ENCODE peak calls at places on chromosomes 11 and 22, in nine cellular contexts. K, F, R, P, J, D, L, Q and E are unnamed samples.

GRCh38 chr11:116281173-116282160 is 491.3 kb downstream of the BUD13 start:
- DNase-seq in Q (peak; percentile 20), P (no peak), L (no peak), J (no peak), R (no peak), F (peak; percentile 36), D (no peak), K (no peak), E (no peak)

GRCh38 chr11:65552413-65552951 is 5.7 kb downstream of the LTBP3 start:
- DNase-seq in P (no peak), D (no peak), K (no peak), J (no peak), F (no peak), R (no peak), Q (no peak), L (no peak), E (no peak)

GRCh38 chr11:125451400-125452124 is 44.5 kb downstream of the FEZ1 start:
- DNase-seq in D (peak; percentile 17), Q (peak; percentile 83), P (no peak), K (no peak), J (peak; percentile 29), L (no peak), R (peak; percentile 28), F (peak; percentile 87), E (peak; percentile 83)

GRCh38 chr11:8744423-8744822 is 61.8 kb downstream of the RPL27A start:
- DNase-seq in J (peak; percentile 68), K (peak; percentile 15), R (no peak), F (no peak), Q (peak; percentile 31), P (no peak), L (no peak), D (peak; percentile 94), E (peak; percentile 52)

GRCh38 chr22:47618611-47619010 is 856.2 kb downstream of the TBC1D22A start:
- DNase-seq in Q (no peak), J (no peak), K (no peak), F (no peak), P (no peak), D (no peak), R (no peak), L (no peak), E (no peak)

GRCh38 chr11:61742391-61742790 is 10.0 kb upstream of the MYRF start:
- DNase-seq in F (no peak), J (no peak), P (no peak), K (no peak), D (peak; percentile 15), R (no peak), Q (no peak), L (no peak), E (no peak)

GRCh38 chr22:31647921-31648320 is 14.1 kb downstream of the PISD start:
- DNase-seq in R (no peak), Q (no peak), L (no peak), D (no peak), P (no peak), K (no peak), F (no peak), J (no peak), E (no peak)

GRCh38 chr22:47423861-47424820 is 661.7 kb downstream of the TBC1D22A start:
- DNase-seq in R (no peak), K (no peak), J (no peak), Q (no peak), F (no peak), D (no peak), L (no peak), P (no peak), E (no peak)

GRCh38 chr11:5476184-5476819 is 12.2 kb upstream of the OR52D1 start:
- DNase-seq in Q (peak; percentile 54), L (peak; percentile 5), J (peak; percentile 63), K (no peak), P (peak; percentile 2), F (peak; percentile 70), R (no peak), D (peak; percentile 48), E (peak; percentile 61)

GRCh38 chr22:47846206-47846605 is 1083.8 kb downstream of the TBC1D22A start:
- DNase-seq in P (no peak), J (no peak), F (no peak), K (no peak), Q (no peak), D (no peak), R (no peak), L (no peak), E (no peak)

GRCh38 chr11:117519170-117519569 is 191.5 kb downstream of the CEP164 start:
- DNase-seq in L (no peak), R (no peak), Q (no peak), F (no peak), J (no peak), P (no peak), D (no peak), K (no peak), E (no peak)

GRCh38 chr11:93974759-93975158 is 46.4 kb upstream of the HEPHL1 start:
- DNase-seq in F (no peak), J (no peak), P (no peak), L (no peak), Q (no peak), K (no peak), R (no peak), D (no peak), E (no peak)

GRCh38 chr11:1205121-1205986 is 17.5 kb upstream of the MUC5B start:
- DNase-seq in Q (no peak), J (no peak), F (peak; percentile 5), R (peak; percentile 4), L (no peak), P (no peak), K (no peak), D (no peak), E (peak; percentile 51)

GRCh38 chr22:37491559-37492427 is 5.6 kb upstream of the MFNG start:
- DNase-seq in Q (no peak), P (no peak), D (peak; percentile 20), R (no peak), J (no peak), K (no peak), F (no peak), L (no peak), E (no peak)

GRCh38 chr22:37237371-37238268 is 6.4 kb downstream of the RAC2 start:
- DNase-seq in Q (no peak), K (no peak), L (no peak), D (no peak), J (no peak), P (no peak), R (no peak), F (peak; percentile 29), E (no peak)

GRCh38 chr11:114307524-114308203 is 11.5 kb downstream of the NNMT start:
- DNase-seq in L (no peak), D (no peak), K (no peak), Q (no peak), R (peak; percentile 60), P (no peak), J (peak; percentile 78), F (no peak), E (no peak)

GRCh38 chr22:19574247-19574646 is 50.0 kb upstream of the CLDN5 start:
- DNase-seq in J (no peak), K (no peak), Q (no peak), D (no peak), P (no peak), R (no peak), F (no peak), L (no peak), E (no peak)

GRCh38 chr11:93099811-93100210 is 98.0 kb downstream of the SLC36A4 start:
- DNase-seq in R (no peak), F (no peak), L (no peak), Q (no peak), D (peak; percentile 17), P (no peak), K (no peak), J (peak; percentile 6), E (peak; percentile 68)